ENCODE peak calls at places on chromosomes 2 and 18, in eight cellular contexts. W, U, S, P, F, B, M and X are unnamed samples.

GRCh38 chr2:106541333-106541732 is 54.2 kb downstream of the CD8B2 start:
- DNase-seq in W (no peak), U (no peak), S (no peak), P (no peak), F (no peak), B (no peak), M (no peak), X (no peak)

GRCh38 chr2:238023608-238024007 is 37.2 kb upstream of the SCLY start:
- DNase-seq in W (no peak), U (no peak), S (no peak), P (no peak), F (no peak), B (no peak), M (no peak), X (no peak)

GRCh38 chr2:37664190-37664751 is 7.2 kb downstream of the CDC42EP3 start:
- DNase-seq in W (no peak), U (no peak), S (no peak), P (no peak), F (no peak), B (no peak), M (no peak), X (no peak)

GRCh38 chr2:109123586-109124201 is 5.3 kb upstream of the SH3RF3 start:
- DNase-seq in W (no peak), U (no peak), S (no peak), P (no peak), F (no peak), B (no peak), M (no peak), X (no peak)

GRCh38 chr2:136572335-136572734 is 193.0 kb upstream of the THSD7B start:
- DNase-seq in W (no peak), U (no peak), S (no peak), P (no peak), F (no peak), B (no peak), M (no peak), X (no peak)

GRCh38 chr2:73111300-73112025 is 1.3 kb downstream of the RAB11FIP5 start:
- DNase-seq in W (peak), U (no peak), S (peak), P (peak), F (no peak), B (no peak), M (no peak), X (no peak)

GRCh38 chr2:227125506-227125905 is 38.5 kb downstream of the COL4A4 start:
- DNase-seq in W (no peak), U (no peak), S (peak), P (no peak), F (no peak), B (no peak), M (no peak), X (no peak)

GRCh38 chr18:25805323-25805722 is 285.1 kb downstream of the SS18 start:
- DNase-seq in W (no peak), U (no peak), S (no peak), P (peak), F (peak), B (no peak), M (no peak), X (no peak)

GRCh38 chr2:96325884-96326255 is 753 bp downstream of the ITPRIPL1 start:
- DNase-seq in W (no peak), U (peak), S (no peak), P (no peak), F (no peak), B (peak), M (no peak), X (no peak)

GRCh38 chr2:140383781-140384180 is 1603.6 kb upstream of the NXPH2 start:
- DNase-seq in W (peak), U (no peak), S (no peak), P (no peak), F (no peak), B (no peak), M (no peak), X (no peak)

GRCh38 chr2:126902859-126903258 is 4.2 kb downstream of the TEX51 start:
- DNase-seq in W (no peak), U (no peak), S (no peak), P (no peak), F (no peak), B (no peak), M (peak), X (no peak)

GRCh38 chr2:46787315-46787714 is 128.3 kb downstream of the MCFD2 start:
- DNase-seq in W (no peak), U (no peak), S (no peak), P (no peak), F (no peak), B (no peak), M (no peak), X (no peak)

GRCh38 chr2:231714639-231715498 is 6.5 kb downstream of the PTMA start:
- DNase-seq in W (peak), U (peak), S (peak), P (peak), F (peak), B (peak), M (peak), X (peak)

GRCh38 chr2:103667335-103667884 is 905.6 kb downstream of the TMEM182 start:
- DNase-seq in W (no peak), U (no peak), S (no peak), P (no peak), F (no peak), B (no peak), M (no peak), X (no peak)

GRCh38 chr18:72762505-72763122 is 105.2 kb downstream of the NETO1 start:
- DNase-seq in W (peak), U (no peak), S (peak), P (peak), F (peak), B (no peak), M (no peak), X (no peak)

GRCh38 chr2:130328710-130329109 is 14.0 kb upstream of the IMP4 start:
- DNase-seq in W (peak), U (no peak), S (no peak), P (no peak), F (no peak), B (no peak), M (no peak), X (no peak)

GRCh38 chr18:53677480-53677879 is 547.0 kb downstream of the MBD2 start:
- DNase-seq in W (no peak), U (no peak), S (no peak), P (no peak), F (no peak), B (no peak), M (no peak), X (no peak)

GRCh38 chr18:34880882-34881852 is 160.0 kb upstream of the MAPRE2 start:
- DNase-seq in W (no peak), U (no peak), S (no peak), P (peak), F (no peak), B (no peak), M (no peak), X (no peak)

GRCh38 chr18:68406761-68407160 is 308.1 kb downstream of the TMX3 start:
- DNase-seq in W (no peak), U (no peak), S (no peak), P (peak), F (no peak), B (no peak), M (no peak), X (no peak)

GRCh38 chr18:49023281-49023937 is 72.6 kb upstream of the SMAD7 start:
- DNase-seq in W (no peak), U (no peak), S (no peak), P (no peak), F (no peak), B (no peak), M (no peak), X (no peak)

GRCh38 chr2:200363279-200363678 is 56.8 kb downstream of the SPATS2L start:
- DNase-seq in W (no peak), U (no peak), S (no peak), P (no peak), F (no peak), B (no peak), M (no peak), X (no peak)

GRCh38 chr2:62382122-62382521 is 123.9 kb downstream of the TMEM17 start:
- DNase-seq in W (no peak), U (no peak), S (no peak), P (no peak), F (no peak), B (no peak), M (no peak), X (no peak)

GRCh38 chr2:73175663-73176204 is 26.6 kb upstream of the NOTO start:
- DNase-seq in W (no peak), U (peak), S (peak), P (peak), F (peak), B (peak), M (peak), X (peak)

GRCh38 chr2:218307415-218308090 is 15.2 kb upstream of the TMBIM1 start:
- DNase-seq in W (no peak), U (no peak), S (peak), P (no peak), F (no peak), B (no peak), M (no peak), X (no peak)

GRCh38 chr2:207768168-207768890 is 1.4 kb downstream of the FZD5 start:
- DNase-seq in W (peak), U (no peak), S (peak), P (peak), F (no peak), B (no peak), M (peak), X (no peak)
- H3K27ac ChIP-seq in W (no peak), U (no peak), S (no peak), P (no peak), F (peak), B (no peak), M (peak), X (no peak)

GRCh38 chr2:30300122-30300455 is 68.8 kb downstream of the LBH start:
- DNase-seq in W (no peak), U (no peak), S (no peak), P (no peak), F (no peak), B (no peak), M (no peak), X (no peak)
- H3K27ac ChIP-seq in W (no peak), U (no peak), S (peak), P (peak), F (no peak), B (no peak), M (peak), X (no peak)

DNA sequence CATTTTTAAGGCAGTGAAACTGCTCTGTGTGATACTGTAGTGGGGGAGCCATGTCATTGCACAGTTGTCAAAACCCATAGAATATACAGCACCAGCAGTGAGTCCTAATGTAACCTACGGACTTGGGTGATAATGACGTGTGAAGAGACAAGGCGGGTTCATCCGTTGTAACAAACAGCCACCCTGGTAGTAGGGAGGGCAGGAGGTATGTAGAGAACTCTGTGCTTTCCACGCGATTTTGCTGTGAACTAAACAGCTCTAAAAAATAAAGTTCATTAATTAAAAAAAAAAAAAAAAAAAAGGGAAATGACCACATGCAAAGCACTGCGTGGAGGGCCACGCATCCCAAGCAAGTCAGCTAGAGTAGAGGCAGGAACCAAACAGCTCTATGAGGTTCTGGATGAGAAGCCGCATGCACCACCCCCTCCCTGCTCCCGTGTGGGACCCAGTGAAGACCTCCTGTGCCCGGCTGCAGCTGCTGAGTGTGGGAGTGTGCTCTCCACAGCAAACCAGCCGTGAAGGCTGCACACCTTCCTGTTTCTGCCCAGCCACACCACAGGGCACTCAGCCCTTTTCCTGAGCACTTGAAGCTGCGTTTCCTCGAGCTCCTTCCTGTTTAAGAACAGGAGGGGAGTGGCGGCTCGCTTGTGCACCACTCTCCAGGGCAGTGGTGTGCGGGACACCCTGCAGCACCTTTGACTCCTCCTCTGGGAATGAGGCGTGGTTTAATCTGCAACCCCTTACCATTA is 65.6 kb downstream of the ODC1 start:
- DNase-seq in W (no peak), U (peak), S (no peak), P (no peak), F (peak), B (peak), M (peak), X (no peak)
- H3K27ac ChIP-seq in W (no peak), U (peak), S (no peak), P (no peak), F (no peak), B (peak), M (peak), X (no peak)

GRCh38 chr2:148124271-148124670 is 103.4 kb downstream of the MBD5 start:
- DNase-seq in W (peak), U (no peak), S (no peak), P (peak), F (no peak), B (no peak), M (no peak), X (no peak)

DNA sequence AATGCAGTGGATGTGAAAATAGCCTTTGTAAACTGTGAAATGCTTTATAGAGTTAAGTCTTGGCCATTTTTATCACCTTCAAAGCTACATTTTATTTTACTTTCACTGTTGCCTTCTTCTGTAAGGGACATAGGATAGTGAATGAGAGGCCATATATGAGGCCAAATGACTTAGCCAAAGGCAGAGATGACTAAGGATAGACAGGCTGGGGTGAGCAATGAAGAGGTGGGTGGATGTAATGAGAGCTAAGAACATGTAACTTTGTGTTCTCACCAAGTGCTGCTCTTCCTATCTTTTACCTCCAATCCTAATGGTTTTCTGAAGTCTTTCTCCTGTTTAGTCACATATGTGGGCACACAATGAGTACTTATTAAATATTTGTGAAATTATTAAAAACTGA is 101.9 kb downstream of the MBD5 start:
- DNase-seq in W (peak), U (no peak), S (no peak), P (peak), F (no peak), B (no peak), M (no peak), X (no peak)
- H3K27ac ChIP-seq in W (peak), U (no peak), S (no peak), P (peak), F (no peak), B (no peak), M (no peak), X (no peak)